ENCODE peak calls at places on chromosome 2, in eight cellular contexts. D, Z, G, F, W, S, H and A are unnamed samples.

GRCh38 chr2:199303814-199304213 is 153.9 kb downstream of the SATB2 start:
- DNase-seq in D (peak; percentile 92), Z (no peak), G (peak; percentile 64), F (peak; percentile 100), W (peak; percentile 99), S (no peak), H (no peak), A (no peak)

GRCh38 chr2:152028182-152028862 is 70.5 kb downstream of the CACNB4 start:
- DNase-seq in D (no peak), Z (no peak), G (no peak), F (peak; percentile 50), W (peak; percentile 27), S (no peak), H (no peak), A (no peak)

GRCh38 chr2:223970343-223971128 is 13.3 kb downstream of the MRPL44 start:
- DNase-seq in D (peak; percentile 47), Z (peak; percentile 48), G (no peak), F (peak; percentile 45), W (peak; percentile 66), S (no peak), H (peak; percentile 36), A (peak; percentile 17)

GRCh38 chr2:162731917-162732804 is 106.4 kb downstream of the KCNH7 start:
- DNase-seq in D (no peak), Z (no peak), G (no peak), F (no peak), W (no peak), S (no peak), H (peak; percentile 61), A (peak; percentile 6)

GRCh38 chr2:237500681-237501424 is 13.8 kb downstream of the MLPH start:
- DNase-seq in D (peak; percentile 100), Z (no peak), G (no peak), F (peak; percentile 100), W (peak; percentile 100), S (no peak), H (no peak), A (no peak)

GRCh38 chr2:157627594-157628281 is 926 bp downstream of the ACVR1C start:
- DNase-seq in D (no peak), Z (peak; percentile 32), G (no peak), F (peak; percentile 44), W (peak; percentile 38), S (no peak), H (peak; percentile 2), A (peak; percentile 36)

GRCh38 chr2:46366675-46367067 is 69.5 kb downstream of the EPAS1 start:
- DNase-seq in D (no peak), Z (no peak), G (no peak), F (no peak), W (no peak), S (no peak), H (no peak), A (no peak)

GRCh38 chr2:38293152-38293865 is 83.8 kb downstream of the ATL2 start:
- DNase-seq in D (peak; percentile 34), Z (no peak), G (no peak), F (no peak), W (peak; percentile 52), S (no peak), H (no peak), A (no peak)

GRCh38 chr2:37367310-37367709 is 22.9 kb downstream of the QPCT start:
- DNase-seq in D (no peak), Z (no peak), G (no peak), F (no peak), W (no peak), S (no peak), H (no peak), A (no peak)

GRCh38 chr2:175571078-175571653 is 389.7 kb upstream of the ATP5MC3 start:
- DNase-seq in D (no peak), Z (no peak), G (no peak), F (no peak), W (no peak), S (no peak), H (no peak), A (no peak)